ENCODE peak calls at places on chromosomes 11 and 22, in six cellular contexts. D is OCI-LY7, T is stomach, S is neural crest cell, J is H9, I is MM.1S. N is an unnamed sample.

GRCh38 chr11:118283311-118283636 is 19.2 kb upstream of the MPZL2 start:
- DNase-seq in S (no peak), D (no peak), I (no peak), T (no peak), J (no peak), N (no peak)

GRCh38 chr11:36376888-36377758 is 81.0 kb downstream of the PRR5L start:
- DNase-seq in J (peak), D (no peak), S (peak), I (peak), T (peak), N (peak)

GRCh38 chr22:19902245-19902699 is 39.3 kb upstream of the COMT start:
- DNase-seq in D (no peak), T (no peak), S (no peak), I (no peak), J (peak), N (no peak)

GRCh38 chr11:107785401-107785800 is 73.2 kb downstream of the SLC35F2 start:
- DNase-seq in D (no peak), J (no peak), I (no peak), T (no peak), S (no peak), N (no peak)

GRCh38 chr11:115552151-115552550 is 47.9 kb upstream of the CADM1 start:
- DNase-seq in I (no peak), J (no peak), S (no peak), T (no peak), D (no peak), N (no peak)

GRCh38 chr11:131687291-131688055 is 317.1 kb downstream of the NTM start:
- DNase-seq in S (no peak), J (no peak), D (no peak), I (no peak), T (no peak), N (peak)

GRCh38 chr11:75582935-75583709 is 21.1 kb downstream of the SERPINH1 start:
- DNase-seq in D (peak), J (peak), S (peak), T (peak), I (peak), N (peak)

GRCh38 chr11:81888391-81888790 is 845.3 kb downstream of the FAM181B start:
- DNase-seq in D (no peak), T (no peak), I (no peak), S (no peak), J (no peak), N (no peak)

GRCh38 chr22:45007247-45007945 is 2.4 kb downstream of the PHF21B start:
- DNase-seq in S (peak), J (peak), T (no peak), D (no peak), I (no peak), N (peak)

GRCh38 chr11:47616726-47617416 is 22.7 kb upstream of the C1QTNF4 start:
- DNase-seq in J (peak), S (peak), T (no peak), I (peak), D (peak), N (no peak)

GRCh38 chr11:65962136-65962564 is 616 bp downstream of the SART1 start:
- DNase-seq in J (no peak), I (no peak), T (no peak), D (no peak), S (no peak), N (no peak)

GRCh38 chr22:48677621-48678020 is 1150.1 kb downstream of the BRD1 start:
- DNase-seq in D (no peak), S (no peak), I (no peak), J (no peak), T (no peak), N (no peak)

GRCh38 chr11:70220920-70221319 is 17.8 kb downstream of the FADD start:
- DNase-seq in T (no peak), J (no peak), I (no peak), S (no peak), D (no peak), N (no peak)

GRCh38 chr22:41175546-41175945 is 29.6 kb upstream of the L3MBTL2 start:
- DNase-seq in I (no peak), T (no peak), J (no peak), D (no peak), S (no peak), N (no peak)

GRCh38 chr11:83778598-83778997 is 492.4 kb upstream of the CCDC90B start:
- DNase-seq in D (no peak), T (no peak), S (no peak), I (no peak), J (no peak), N (no peak)

GRCh38 chr11:19800162-19800561 is 87.5 kb downstream of the NAV2 start:
- DNase-seq in T (no peak), J (no peak), S (no peak), D (no peak), I (no peak), N (no peak)
- TF ChIP-seq CTCF in T (no peak), J (peak), S (peak), D (peak), I (no peak), N (no peak)

DNA sequence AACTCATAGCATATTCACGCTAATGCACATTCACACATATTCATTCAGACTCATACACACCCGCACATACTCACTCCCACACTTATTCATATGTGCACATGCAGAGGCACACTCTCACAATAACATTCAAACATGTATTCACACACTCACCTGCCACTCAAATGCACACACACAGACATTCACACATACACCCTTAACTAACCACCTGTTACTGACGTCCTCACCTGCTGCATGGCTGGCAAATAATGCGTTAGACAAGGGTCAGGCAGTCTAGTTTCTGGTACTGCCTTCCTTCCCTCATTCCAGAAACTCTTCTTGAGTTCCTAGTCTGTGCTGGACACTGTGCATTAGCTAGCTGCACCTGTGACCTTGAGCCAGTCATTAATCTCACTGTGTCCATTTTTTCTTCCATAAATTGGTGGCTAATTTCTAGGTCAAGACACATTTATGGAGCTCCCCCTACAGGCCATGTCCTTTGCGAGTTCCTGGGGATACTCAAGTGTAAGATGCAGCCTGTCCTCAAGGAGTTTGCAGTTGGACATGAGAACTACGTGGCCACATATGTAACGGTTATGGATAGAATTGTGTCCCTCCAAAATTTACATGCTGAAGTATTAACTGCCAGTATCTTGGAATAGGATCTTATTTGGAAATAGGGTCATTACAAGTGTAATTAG is 34.5 kb upstream of the SEZ6L start:
- DNase-seq in T (no peak), I (peak), J (no peak), S (no peak), D (peak), N (no peak)
- TF ChIP-seq CTCF in T (no peak), I (peak), J (peak), S (peak), D (peak), N (peak)

GRCh38 chr22:50699001-50699753 is 26.6 kb downstream of the SHANK3 start:
- DNase-seq in S (no peak), J (no peak), I (no peak), D (no peak), T (no peak), N (no peak)

GRCh38 chr22:50698546-50698945 is 25.9 kb downstream of the SHANK3 start:
- DNase-seq in J (no peak), I (no peak), S (no peak), D (no peak), T (no peak), N (no peak)

GRCh38 chr22:50700387-50701075 is 27.9 kb downstream of the SHANK3 start:
- DNase-seq in J (no peak), T (no peak), S (no peak), I (no peak), D (no peak), N (no peak)

GRCh38 chr22:50701076-50701419 is 28.4 kb downstream of the SHANK3 start:
- DNase-seq in I (no peak), T (no peak), D (no peak), J (no peak), S (no peak), N (no peak)

GRCh38 chr22:50699754-50700386 is 27.2 kb downstream of the SHANK3 start:
- DNase-seq in J (peak), I (no peak), T (no peak), D (peak), S (no peak), N (no peak)
- TF ChIP-seq CTCF in J (peak), I (peak), T (no peak), D (peak), S (no peak), N (peak)

GRCh38 chr11:73159981-73160777 is 18.1 kb upstream of the FCHSD2 start:
- DNase-seq in J (no peak), D (peak), I (no peak), T (no peak), S (no peak), N (no peak)
- TF ChIP-seq CTCF in J (no peak), D (no peak), I (no peak), T (no peak), S (no peak), N (no peak)

DNA sequence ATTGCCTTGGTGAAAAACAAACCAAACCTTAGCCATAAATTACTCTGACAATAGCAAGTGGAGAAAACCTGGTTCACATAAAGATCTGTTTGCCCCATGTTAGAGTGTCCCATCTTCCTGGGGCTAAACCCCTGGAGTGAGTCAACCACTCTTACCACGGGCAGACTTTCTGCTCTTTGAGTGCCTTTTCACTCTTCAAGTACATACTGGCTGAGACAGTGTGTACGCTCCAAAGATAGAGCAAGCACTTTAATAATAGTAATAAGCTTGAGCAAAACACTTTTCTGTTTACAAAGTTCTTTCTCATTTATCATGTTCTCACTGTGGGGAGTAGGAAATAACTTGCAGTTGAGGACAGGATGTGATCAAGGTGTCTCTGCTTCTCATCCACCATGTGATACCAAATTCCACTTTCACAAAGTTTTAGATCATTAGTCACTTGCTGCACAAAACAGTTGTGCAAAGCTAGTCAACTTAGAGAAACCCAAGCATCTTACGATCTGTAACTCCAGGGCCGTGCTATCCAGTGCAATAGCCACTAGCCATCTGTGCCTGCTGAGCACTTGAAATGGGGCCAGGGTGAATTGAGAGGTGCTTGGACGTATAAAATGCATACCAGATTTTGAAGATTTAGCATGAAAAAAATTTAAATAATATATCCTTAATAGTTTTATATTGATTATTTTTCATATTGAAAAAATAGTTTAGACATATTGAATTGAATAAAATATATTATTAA is 135.4 kb downstream of the KIF18A start:
- DNase-seq in D (no peak), I (no peak), S (no peak), J (no peak), T (no peak), N (no peak)
- TF ChIP-seq CTCF in D (no peak), I (no peak), S (no peak), J (no peak), T (no peak), N (no peak)

N was measured in type B pancreatic cell.